ENCODE peak calls at places on chromosomes 3 and 15, in ten cellular contexts. Q, U, L, O, K, T, X, H, Z and F are unnamed samples. For H3K9me3, the result is how much of the 10 kb centered on the place peaks cover.

GRCh38 chr3:195410546-195410945 is 32.3 kb downstream of the ACAP2 start:
- DNase-seq in H (no peak), T (no peak), L (no peak), U (no peak), K (no peak), Z (no peak), O (no peak), X (no peak), Q (no peak), F (no peak)

GRCh38 chr15:66269326-66270090 is 16.0 kb upstream of the MEGF11 start:
- DNase-seq in U (peak), O (peak), T (no peak), L (peak), Q (peak), K (no peak), X (peak), Z (peak), H (no peak), F (no peak)

GRCh38 chr3:114213669-114214541 is 23.5 kb downstream of the ZNF80 start:
- DNase-seq in X (peak), K (peak), Z (peak), T (no peak), H (no peak), O (peak), Q (no peak), U (no peak), L (no peak), F (no peak)

GRCh38 chr3:171867976-171868375 is 24.8 kb downstream of the TMEM212 start:
- DNase-seq in O (no peak), K (peak), T (no peak), X (no peak), U (peak), H (no peak), Q (no peak), Z (no peak), L (no peak), F (no peak)

GRCh38 chr15:84625125-84625524 is 24.3 kb downstream of the ZSCAN2 start:
- DNase-seq in T (no peak), L (no peak), O (no peak), K (no peak), Q (no peak), Z (no peak), U (no peak), X (no peak), H (no peak), F (no peak)

GRCh38 chr15:60679256-60679655 is 200.3 kb upstream of the ICE2 start:
- DNase-seq in X (peak), T (no peak), H (no peak), K (no peak), O (peak), U (no peak), Z (peak), L (no peak), Q (no peak), F (no peak)

GRCh38 chr3:78913711-78914110 is 854.1 kb downstream of the ROBO1 start:
- DNase-seq in L (no peak), K (no peak), O (no peak), X (no peak), U (peak), Z (no peak), Q (no peak), H (no peak), T (no peak), F (no peak)

GRCh38 chr15:39629376-39629775 is 48.5 kb downstream of the THBS1 start:
- DNase-seq in L (no peak), H (no peak), K (no peak), U (no peak), Q (peak), X (peak), O (peak), T (no peak), Z (no peak), F (no peak)

GRCh38 chr3:42290966-42291714 is 25.2 kb upstream of the CCK start:
- DNase-seq in H (no peak), Z (no peak), X (no peak), K (peak), O (no peak), U (no peak), T (no peak), L (no peak), Q (no peak), F (no peak)

GRCh38 chr3:118637866-118638265 is 396.8 kb downstream of the IGSF11 start:
- DNase-seq in U (no peak), H (no peak), T (no peak), Z (no peak), O (no peak), L (no peak), X (no peak), Q (no peak), K (no peak), F (no peak)

GRCh38 chr15:94412979-94413741 is 181.8 kb downstream of the MCTP2 start:
- DNase-seq in U (peak), T (no peak), Z (no peak), H (no peak), X (peak), O (peak), L (no peak), K (peak), Q (peak), F (no peak)

GRCh38 chr3:129746629-129747028 is 140.2 kb upstream of the PLXND1 start:
- DNase-seq in K (no peak), X (no peak), Q (no peak), T (no peak), H (no peak), Z (no peak), L (no peak), U (no peak), O (no peak), F (no peak)

GRCh38 chr3:121232309-121233225 is 313.2 kb downstream of the POLQ start:
- DNase-seq in T (no peak), Q (no peak), H (no peak), Z (no peak), L (no peak), X (no peak), O (no peak), U (no peak), K (no peak), F (no peak)

GRCh38 chr3:156729460-156730179 is 55.2 kb downstream of the TIPARP start:
- DNase-seq in X (no peak), H (no peak), O (no peak), Z (no peak), L (no peak), T (no peak), U (peak), K (no peak), Q (no peak), F (no peak)

GRCh38 chr3:64684715-64685261 is 3.0 kb downstream of the ADAMTS9 start:
- DNase-seq in U (peak), Z (peak), H (no peak), X (peak), K (no peak), L (peak), O (peak), T (peak), Q (peak), F (peak)
- H3K4me3 ChIP-seq in U (peak), Z (peak), H (peak), X (peak), K (no peak), L (peak), O (peak), T (peak), Q (peak), F (peak)

DNA sequence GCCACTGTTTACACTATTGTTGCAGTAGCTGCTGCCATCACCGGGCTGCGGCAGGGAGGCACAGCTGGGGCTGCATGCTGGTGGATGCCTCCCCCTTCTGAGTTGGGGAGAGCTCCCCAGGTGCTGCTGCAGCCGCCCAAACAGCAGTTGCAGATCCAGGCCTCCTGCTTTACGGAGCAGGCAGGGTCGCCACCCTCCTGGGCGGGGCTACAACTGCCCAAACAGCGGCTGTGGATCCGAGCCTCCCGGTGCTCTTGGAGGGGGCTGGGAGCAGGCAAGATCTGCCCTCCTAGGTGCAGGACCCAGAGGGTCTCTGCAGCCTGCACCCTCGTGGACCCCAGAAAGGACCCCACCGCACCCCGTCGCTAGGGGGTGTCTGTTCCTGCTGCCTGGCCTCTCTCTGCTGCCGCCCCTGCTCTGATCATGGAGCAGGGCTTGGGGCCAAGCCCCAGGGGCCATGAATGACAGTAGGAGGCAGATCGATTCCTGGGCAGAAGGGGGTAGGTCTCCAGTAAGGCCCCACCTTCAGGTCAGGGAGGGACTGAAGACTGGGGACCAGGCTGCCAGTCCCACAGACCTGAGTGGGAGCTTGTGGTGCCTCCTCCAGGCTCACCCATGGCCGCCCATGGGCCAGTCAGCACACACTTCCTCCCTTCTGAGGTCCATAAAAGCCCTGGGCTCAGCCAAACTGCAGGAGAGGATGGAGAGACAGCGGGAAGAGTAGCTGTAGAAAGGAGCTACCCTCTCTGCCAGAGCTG is 4.5 kb upstream of the SKIC8 start:
- DNase-seq in X (no peak), U (no peak), Q (no peak), L (no peak), H (no peak), Z (no peak), O (no peak), T (peak), K (no peak), F (no peak)
- TF ChIP-seq CTCF in X (no peak), U (no peak), Q (no peak), L (no peak), H (no peak), Z (no peak), O (no peak), T (no peak), K (no peak), F (no peak)

GRCh38 chr3:30793755-30794154 is 100.7 kb downstream of the GADL1 start:
- DNase-seq in X (no peak), T (no peak), H (no peak), K (no peak), Z (no peak), O (no peak), L (no peak), U (no peak), Q (no peak), F (no peak)
- H3K9me3 ChIP-seq in X (under half), T (under half), H (under half), K (under half), Z (under half), O (under half), L (under half), U (under half), Q (under half), F (under half)

GRCh38 chr3:188220097-188220788 is 66.3 kb downstream of the LPP start:
- DNase-seq in Z (no peak), K (no peak), U (no peak), H (no peak), Q (no peak), L (no peak), T (no peak), O (peak), X (peak), F (no peak)

GRCh38 chr3:188219147-188219546 is 65.2 kb downstream of the LPP start:
- DNase-seq in O (no peak), T (no peak), L (no peak), Q (no peak), K (no peak), U (no peak), X (no peak), H (no peak), Z (no peak), F (no peak)

GRCh38 chr3:188217681-188218080 is 63.7 kb downstream of the LPP start:
- DNase-seq in Q (no peak), T (no peak), L (no peak), O (no peak), U (no peak), K (peak), H (no peak), Z (no peak), X (no peak), F (no peak)

GRCh38 chr3:188217011-188217463 is 63.1 kb downstream of the LPP start:
- DNase-seq in U (no peak), Q (no peak), O (no peak), H (no peak), T (no peak), L (peak), K (peak), X (no peak), Z (no peak), F (no peak)

DNA sequence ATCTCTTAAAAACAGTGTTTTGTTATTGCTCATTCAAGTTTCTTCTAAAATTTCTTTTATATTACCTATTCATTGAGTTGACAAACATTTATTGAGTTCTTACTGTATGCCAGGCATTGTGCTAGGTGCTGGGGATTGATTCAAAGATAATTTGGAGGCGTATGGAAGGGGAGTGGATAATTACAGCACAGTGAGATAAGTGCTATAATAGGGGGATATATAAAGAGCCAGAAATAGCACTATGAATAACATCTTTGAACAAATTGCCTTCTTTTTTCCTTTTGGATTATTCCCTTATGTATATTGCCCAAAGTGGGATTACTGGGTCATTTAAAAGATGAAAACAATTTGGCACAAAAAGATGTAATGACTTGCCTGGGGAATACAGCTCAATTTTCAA is 64.6 kb downstream of the LPP start:
- DNase-seq in U (no peak), L (no peak), T (no peak), Q (no peak), K (no peak), X (no peak), H (no peak), Z (no peak), O (no peak), F (no peak)
- H3K4me3 ChIP-seq in U (no peak), L (no peak), T (no peak), Q (no peak), K (peak), X (no peak), H (no peak), Z (no peak), O (no peak), F (no peak)

GRCh38 chr3:187832202-187832601 is 86.9 kb upstream of the BCL6 start:
- DNase-seq in T (no peak), Z (no peak), K (no peak), X (no peak), H (no peak), Q (no peak), U (no peak), L (no peak), O (no peak), F (no peak)
- TF ChIP-seq CTCF in T (no peak), Z (no peak), K (peak), X (no peak), H (no peak), Q (no peak), U (no peak), L (no peak), O (no peak), F (no peak)